ENCODE peak calls at places on chromosomes 12 and 14, in four cellular contexts. Z is CD8-positive, alpha-beta memory T cell; S is DMS53; W is anterior cingulate cortex. D is an unnamed sample.

GRCh38 chr12:12265571-12266388 is 1.1 kb downstream of the LRP6 start:
- DNase-seq in Z (peak), S (peak), W (peak), D (no peak)

GRCh38 chr12:25887367-25887766 is 71.1 kb upstream of the RASSF8 start:
- DNase-seq in S (no peak), Z (no peak), W (no peak), D (no peak)

GRCh38 chr14:100033347-100034052 is 31.7 kb upstream of the EVL start:
- DNase-seq in S (no peak), W (no peak), Z (no peak), D (no peak)

GRCh38 chr14:105013150-105013787 is 7.6 kb downstream of the CDCA4 start:
- DNase-seq in Z (no peak), S (no peak), W (no peak), D (no peak)

GRCh38 chr12:109518820-109519665 is 41.6 kb downstream of the UBE3B start:
- DNase-seq in W (peak), Z (peak), S (peak), D (peak)

GRCh38 chr12:130992979-130993538 is 39.4 kb downstream of the ADGRD1 start:
- DNase-seq in W (no peak), Z (no peak), S (peak), D (no peak)

GRCh38 chr12:16036073-16036472 is 124.9 kb downstream of the DERA start:
- DNase-seq in Z (no peak), W (no peak), S (no peak), D (no peak)

GRCh38 chr12:8697120-8697475 is 693 bp upstream of the RIMKLB start:
- DNase-seq in S (peak), Z (no peak), W (no peak), D (no peak)

GRCh38 chr14:40679256-40679655 is 927.4 kb upstream of the LRFN5 start:
- DNase-seq in W (no peak), Z (no peak), S (no peak), D (no peak)

GRCh38 chr12:121576851-121577391 is 3.9 kb downstream of the KDM2B start:
- DNase-seq in Z (no peak), W (no peak), S (no peak), D (no peak)

GRCh38 chr12:1826401-1826800 is 6.0 kb downstream of the LRTM2 start:
- DNase-seq in Z (no peak), W (no peak), S (no peak), D (no peak)

GRCh38 chr12:127182018-127182417 is 1085.0 kb upstream of the TMEM132C start:
- DNase-seq in W (no peak), Z (no peak), S (no peak), D (no peak)

GRCh38 chr12:106135075-106135474 is 3.7 kb downstream of the NUAK1 start:
- DNase-seq in W (no peak), S (no peak), Z (no peak), D (no peak)

GRCh38 chr14:53273671-53274072 is 120.5 kb upstream of the DDHD1 start:
- DNase-seq in S (peak), W (no peak), Z (no peak), D (no peak)

GRCh38 chr12:56206373-56207166 is 15.2 kb downstream of the RNF41 start:
- DNase-seq in W (peak), S (peak), Z (no peak), D (peak)

GRCh38 chr12:92844147-92844763 is 84.8 kb downstream of the EEA1 start:
- DNase-seq in W (no peak), S (no peak), Z (no peak), D (no peak)

GRCh38 chr14:105647784-105648608 is 121.6 kb downstream of the TMEM121 start:
- DNase-seq in W (no peak), S (no peak), Z (no peak), D (no peak)

GRCh38 chr12:79690606-79691298 is at the start of gene PAWR:
- DNase-seq in Z (peak), W (peak), S (peak), D (no peak)

GRCh38 chr12:49662998-49663843 is 39.9 kb downstream of the PRPF40B start:
- DNase-seq in W (no peak), Z (peak), S (peak), D (peak)

GRCh38 chr14:76918176-76918750 is 92.1 kb downstream of the LRRC74A start:
- DNase-seq in S (peak), W (peak), Z (no peak), D (no peak)

GRCh38 chr12:27388650-27389049 is 56.0 kb downstream of the BMAL2 start:
- DNase-seq in S (no peak), W (no peak), Z (no peak), D (no peak)

GRCh38 chr14:31291210-31291609 is 83.6 kb upstream of the HECTD1 start:
- DNase-seq in S (no peak), W (no peak), Z (no peak), D (no peak)

GRCh38 chr14:67524152-67524963 is 8.7 kb upstream of the PLEKHH1 start:
- DNase-seq in W (no peak), S (no peak), Z (no peak), D (no peak)

GRCh38 chr12:81811066-81811777 is 52.1 kb upstream of the PPFIA2 start:
- DNase-seq in Z (no peak), W (no peak), S (no peak), D (no peak)

GRCh38 chr14:95460647-95461478 is 55.6 kb downstream of the SYNE3 start:
- DNase-seq in S (peak), W (peak), Z (no peak), D (no peak)